ENCODE peak calls at places on chromosome 13, in four cellular contexts. V is SK-N-SH, K is HepG2, A is K562. L is an unnamed sample.

GRCh38 chr13:77544365-77544764 is 8.9 kb downstream of the SCEL start:
- DNase-seq in V (peak), K (no peak), A (no peak), L (no peak)

GRCh38 chr13:42835012-42835411 is 53.6 kb downstream of the FAM216B start:
- DNase-seq in V (no peak), K (no peak), A (no peak), L (no peak)

GRCh38 chr13:111253334-111253872 is 67.0 kb upstream of the TEX29 start:
- DNase-seq in V (no peak), K (no peak), A (no peak), L (no peak)

GRCh38 chr13:32225494-32225931 is 89.7 kb downstream of the ZAR1L start:
- DNase-seq in V (no peak), K (no peak), A (no peak), L (no peak)

GRCh38 chr13:102643656-102644055 is 46.9 kb downstream of the TPP2 start:
- DNase-seq in V (no peak), K (no peak), A (no peak), L (no peak)

GRCh38 chr13:30581582-30581981 is 36.1 kb upstream of the USPL1 start:
- DNase-seq in V (no peak), K (peak), A (peak), L (no peak)

GRCh38 chr13:36074659-36075058 is 56.5 kb downstream of the DCLK1 start:
- DNase-seq in V (no peak), K (no peak), A (no peak), L (no peak)

GRCh38 chr13:73223372-73223781 is 164.6 kb downstream of the KLF5 start:
- DNase-seq in V (no peak), K (no peak), A (no peak), L (peak)

GRCh38 chr13:88068975-88069374 is 397.8 kb downstream of the SLITRK5 start:
- DNase-seq in V (no peak), K (peak), A (peak), L (no peak)

GRCh38 chr13:111906816-111907215 is 160.1 kb upstream of the SOX1 start:
- DNase-seq in V (no peak), K (no peak), A (no peak), L (no peak)

GRCh38 chr13:109782823-109783411 is 3.5 kb downstream of the IRS2 start:
- DNase-seq in V (peak), K (no peak), A (no peak), L (no peak)

GRCh38 chr13:76936736-76937135 is 11.6 kb upstream of the ACOD1 start:
- DNase-seq in V (no peak), K (no peak), A (no peak), L (no peak)

GRCh38 chr13:20891034-20891433 is 11.5 kb downstream of the XPO4 start:
- DNase-seq in V (no peak), K (no peak), A (no peak), L (no peak)

GRCh38 chr13:87884874-87885273 is 213.7 kb downstream of the SLITRK5 start:
- DNase-seq in V (peak), K (no peak), A (no peak), L (no peak)

GRCh38 chr13:32237681-32238080 is 77.5 kb downstream of the ZAR1L start:
- DNase-seq in V (no peak), K (no peak), A (no peak), L (no peak)

GRCh38 chr13:87680298-87680697 is 9.1 kb downstream of the SLITRK5 start:
- DNase-seq in V (peak), K (no peak), A (no peak), L (no peak)

GRCh38 chr13:31399690-31400089 is 199.9 kb downstream of the B3GLCT start:
- DNase-seq in V (no peak), K (no peak), A (no peak), L (no peak)

GRCh38 chr13:20704459-20705069 is 1.1 kb downstream of the IL17D start:
- DNase-seq in V (no peak), K (no peak), A (no peak), L (no peak)

GRCh38 chr13:71798723-71799122 is 68.3 kb downstream of the DACH1 start:
- DNase-seq in V (no peak), K (no peak), A (no peak), L (no peak)

GRCh38 chr13:53743906-53744305 is 715.3 kb downstream of the OLFM4 start:
- DNase-seq in V (no peak), K (no peak), A (no peak), L (no peak)

GRCh38 chr13:99743079-99743478 is 228.5 kb downstream of the ZIC5 start:
- DNase-seq in V (no peak), K (no peak), A (no peak), L (no peak)

GRCh38 chr13:111371211-111371610 is 50.8 kb downstream of the TEX29 start:
- DNase-seq in V (no peak), K (no peak), A (no peak), L (no peak)

GRCh38 chr13:28584873-28585317 is 74.0 kb upstream of the POMP start:
- DNase-seq in V (no peak), K (no peak), A (no peak), L (no peak)

GRCh38 chr13:97191615-97192014 is 30.5 kb upstream of the MBNL2 start:
- DNase-seq in V (no peak), K (no peak), A (no peak), L (no peak)

GRCh38 chr13:60654405-60654804 is 257.4 kb downstream of the TDRD3 start:
- DNase-seq in V (no peak), K (peak), A (peak), L (no peak)

GRCh38 chr13:60397693-60398437 is 845 bp downstream of the TDRD3 start:
- DNase-seq in V (peak), K (peak), A (peak), L (no peak)

GRCh38 chr13:114151565-114152284 is 19.3 kb upstream of the RASA3 start:
- DNase-seq in V (no peak), K (no peak), A (peak), L (no peak)

DNA sequence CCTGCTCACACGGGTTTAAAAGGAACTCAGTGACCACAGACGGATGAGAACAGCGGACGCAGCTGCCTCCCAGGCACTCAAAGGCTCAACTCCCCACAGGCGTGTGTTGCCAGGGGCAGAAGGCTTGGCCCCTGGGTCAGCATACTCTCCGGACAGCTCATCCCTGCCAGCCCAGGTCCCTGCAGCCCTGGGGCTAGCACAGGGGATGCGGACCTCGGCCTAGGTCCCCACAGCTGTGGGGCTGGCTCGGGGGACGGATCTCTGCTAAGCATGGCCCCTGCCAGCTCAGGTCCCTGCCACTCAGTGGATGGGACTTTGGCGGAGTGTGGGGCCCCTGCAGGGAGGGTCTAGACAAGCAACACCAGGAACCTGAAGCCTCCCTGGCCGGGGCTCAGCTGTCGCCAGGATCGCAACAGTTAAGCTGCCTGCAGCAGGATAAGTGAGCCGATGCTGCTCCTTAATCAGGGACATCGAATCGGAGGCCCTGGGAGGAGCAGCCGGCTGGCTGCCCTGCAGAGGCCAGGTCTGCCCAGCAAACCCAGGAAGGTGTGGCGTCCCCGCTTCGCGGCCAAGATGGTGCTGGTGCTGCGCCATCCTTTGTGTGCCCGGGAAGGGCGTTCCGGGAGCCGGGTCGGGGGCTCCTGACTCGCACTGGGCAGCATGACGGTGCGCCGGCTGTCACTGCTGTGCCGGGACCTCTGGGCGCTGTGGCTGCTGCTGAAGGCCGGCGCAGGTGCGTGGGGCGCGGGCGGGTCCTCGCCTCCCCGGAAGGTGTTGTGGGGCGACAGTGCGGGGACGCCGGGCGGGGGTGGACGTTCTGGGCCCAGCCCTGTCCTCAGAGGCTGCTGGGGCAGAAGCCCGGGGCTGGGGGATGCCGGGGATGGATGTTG is 32.5 kb downstream of the MCF2L start:
- DNase-seq in V (peak), K (peak), A (no peak), L (no peak)
- TF ChIP-seq NFIC in V (no peak), K (no peak), A (no peak), L (no peak)

GRCh38 chr13:79861731-79862130 is 380.8 kb downstream of the NDFIP2 start:
- DNase-seq in V (no peak), K (no peak), A (no peak), L (no peak)

GRCh38 chr13:79859756-79860155 is 378.8 kb downstream of the NDFIP2 start:
- DNase-seq in V (no peak), K (no peak), A (no peak), L (no peak)

GRCh38 chr13:79860757-79861156 is 379.8 kb downstream of the NDFIP2 start:
- DNase-seq in V (no peak), K (no peak), A (no peak), L (no peak)

GRCh38 chr13:79866436-79866835 is 385.5 kb downstream of the NDFIP2 start:
- DNase-seq in V (no peak), K (no peak), A (no peak), L (no peak)

DNA sequence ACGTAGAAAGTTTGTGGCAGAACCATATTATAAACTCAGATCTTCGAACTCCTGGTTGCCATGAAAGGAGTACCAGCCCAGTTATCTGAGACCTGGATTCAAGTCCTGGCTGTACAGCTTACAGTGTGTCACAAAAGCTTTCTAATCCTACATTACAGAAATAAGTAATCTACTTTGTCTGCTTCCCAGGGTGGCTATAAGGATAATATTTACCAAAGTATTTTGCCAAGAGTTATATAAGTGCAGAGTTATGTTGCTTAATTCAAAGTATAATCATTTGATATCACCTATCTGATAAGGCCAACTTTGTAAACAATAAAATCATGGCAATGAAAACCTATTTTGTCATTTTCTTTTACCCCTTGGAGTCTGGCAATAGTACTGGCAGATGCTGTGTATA is 381.6 kb downstream of the NDFIP2 start:
- DNase-seq in V (no peak), K (no peak), A (no peak), L (no peak)
- TF ChIP-seq NFIC in V (no peak), K (no peak), A (no peak), L (no peak)

GRCh38 chr13:66225071-66225470 is 1005.1 kb downstream of the PCDH9 start:
- DNase-seq in V (no peak), K (no peak), A (no peak), L (no peak)
- TF ChIP-seq NFIC in V (no peak), K (no peak), A (no peak), L (no peak)

DNA sequence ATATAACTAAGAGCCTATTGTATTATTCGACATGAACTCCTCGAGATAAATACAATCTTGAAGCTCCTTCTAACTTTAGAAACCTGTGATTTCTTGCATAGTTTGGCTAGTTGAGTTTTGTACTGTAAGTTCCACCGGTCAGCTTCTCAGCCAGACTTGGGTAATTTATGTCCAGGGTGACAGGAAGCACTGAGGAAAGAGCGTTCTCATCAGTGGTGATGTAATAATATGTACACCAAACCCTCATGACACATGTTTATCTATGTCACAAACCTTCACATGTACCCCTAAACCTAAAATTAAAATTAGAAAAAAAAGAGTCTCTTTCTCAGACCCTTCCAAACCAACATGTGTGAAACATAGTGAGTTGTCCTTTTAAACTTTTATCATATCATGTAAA is 205.7 kb downstream of the KCNRG start:
- DNase-seq in V (no peak), K (no peak), A (no peak), L (no peak)
- TF ChIP-seq NFIC in V (no peak), K (no peak), A (no peak), L (no peak)